ENCODE peak calls at places on chromosomes 16 and 17, in eight cellular contexts. H is activated naive CD8-positive, alpha-beta T cell treated with anti-CD3 and anti-CD28 coated beads, Interleukin-2, amount 50 U/mL, for 24 hours; I is COR-L47; O is NCI-H1417; R is CD4-positive, alpha-beta T cell; L is transverse colon; Y is nephron progenitor cell; C is Kasumi-1. Q is an unnamed sample.
A peak's percentile ranks its signal among the peaks of the same experiment; 100 is the strongest.

GRCh38 chr17:44061446-44061845 is 5.0 kb downstream of the LSM12 start:
- DNase-seq in R (no peak), H (no peak), Y (no peak), C (no peak), I (no peak), L (no peak), O (no peak), Q (no peak)

GRCh38 chr17:7179317-7180254 is at the start of gene ASGR1:
- DNase-seq in C (no peak), O (no peak), Y (no peak), I (no peak), H (no peak), R (no peak), L (no peak), Q (no peak)

GRCh38 chr16:65751622-65752598 is 614.6 kb upstream of the CDH5 start:
- DNase-seq in C (no peak), R (no peak), O (no peak), L (no peak), Y (no peak), H (no peak), I (no peak), Q (no peak)

GRCh38 chr17:12070561-12070960 is 49.9 kb downstream of the MAP2K4 start:
- DNase-seq in O (no peak), I (no peak), L (no peak), H (no peak), R (no peak), Y (no peak), C (no peak), Q (no peak)

GRCh38 chr16:69165584-69165983 is 21.4 kb upstream of the SNTB2 start:
- DNase-seq in L (no peak), I (no peak), H (no peak), R (no peak), C (no peak), O (no peak), Y (no peak), Q (no peak)

GRCh38 chr17:46121841-46122485 is 71.3 kb downstream of the KANSL1 start:
- DNase-seq in R (no peak), Y (no peak), C (no peak), I (no peak), O (no peak), H (no peak), L (no peak), Q (no peak)

GRCh38 chr16:51767564-51767963 is 616.5 kb upstream of the SALL1 start:
- DNase-seq in H (no peak), R (no peak), C (no peak), L (no peak), I (peak; percentile 27), O (no peak), Y (peak; percentile 6), Q (no peak)

GRCh38 chr17:77345260-77345910 is 204.6 kb downstream of the SEC14L1 start:
- DNase-seq in I (no peak), H (no peak), R (no peak), Y (no peak), C (no peak), O (no peak), L (no peak), Q (no peak)

GRCh38 chr16:89711601-89712475 is 8.9 kb downstream of the VPS9D1 start:
- DNase-seq in Y (peak; percentile 77), O (no peak), C (peak; percentile 56), R (peak; percentile 70), L (peak; percentile 74), H (peak; percentile 92), I (peak; percentile 40), Q (peak; percentile 83)

GRCh38 chr16:78916928-78917545 is 683.5 kb downstream of the MAF start:
- DNase-seq in I (no peak), O (no peak), H (no peak), C (no peak), Y (no peak), R (no peak), L (no peak), Q (no peak)

GRCh38 chr17:76996741-76997694 is 128.8 kb downstream of the MGAT5B start:
- DNase-seq in H (peak; percentile 15), I (no peak), C (no peak), L (no peak), R (no peak), O (no peak), Y (no peak), Q (no peak)

GRCh38 chr17:1147664-1148063 is 32.1 kb downstream of the ABR start:
- DNase-seq in C (peak; percentile 18), L (peak; percentile 88), H (no peak), O (peak; percentile 78), I (peak; percentile 60), R (no peak), Y (peak; percentile 59), Q (no peak)

GRCh38 chr17:78555741-78556401 is 21.3 kb downstream of the DNAH17 start:
- DNase-seq in Y (no peak), O (no peak), R (no peak), H (no peak), L (no peak), C (no peak), I (no peak), Q (no peak)

GRCh38 chr17:82297280-82297803 is 20.1 kb downstream of the CD7 start:
- DNase-seq in O (no peak), L (peak; percentile 93), H (peak; percentile 92), Y (no peak), I (peak; percentile 59), R (peak; percentile 60), C (peak; percentile 66), Q (peak; percentile 77)

GRCh38 chr16:50368410-50369132 is at the start of gene BRD7:
- DNase-seq in H (peak; percentile 69), L (peak; percentile 64), R (peak; percentile 63), I (peak; percentile 50), C (peak; percentile 73), O (peak; percentile 50), Y (peak; percentile 78), Q (peak; percentile 72)

Q was measured in activated CD8-positive, alpha-beta memory T cell treated with anti-CD3 and anti-CD28 coated beads, Interleukin-2, amount 50 U/mL, for 4 hours.